ENCODE peak calls at places on chromosomes 2 and 18, in nine cellular contexts. S, K, V, I, M, W, P, N and E are unnamed samples.
A peak's percentile ranks its signal among the peaks of the same experiment; 100 is the strongest.

GRCh38 chr2:237723613-237724012 is 75.0 kb upstream of the RBM44 start:
- DNase-seq in S (no peak), K (peak; percentile 59), V (no peak), I (peak; percentile 92), M (peak; percentile 58), W (no peak), P (peak; percentile 66), N (peak; percentile 51), E (peak; percentile 67)

GRCh38 chr2:33142874-33143273 is 196.1 kb downstream of the LTBP1 start:
- DNase-seq in S (no peak), K (no peak), V (no peak), I (no peak), M (no peak), W (no peak), P (no peak), N (no peak), E (no peak)

GRCh38 chr2:127164761-127165538 is 55.1 kb downstream of the CYP27C1 start:
- DNase-seq in S (no peak), K (no peak), V (no peak), I (no peak), M (no peak), W (no peak), P (no peak), N (no peak), E (no peak)

GRCh38 chr2:222615320-222615719 is 40.6 kb downstream of the FARSB start:
- DNase-seq in S (no peak), K (no peak), V (no peak), I (no peak), M (no peak), W (no peak), P (no peak), N (no peak), E (no peak)

GRCh38 chr2:85695121-85695520 is 963 bp downstream of the GNLY start:
- DNase-seq in S (no peak), K (no peak), V (no peak), I (no peak), M (no peak), W (no peak), P (no peak), N (no peak), E (no peak)

GRCh38 chr2:128332091-128332634 is 13.5 kb upstream of the HS6ST1 start:
- DNase-seq in S (no peak), K (no peak), V (no peak), I (no peak), M (peak; percentile 38), W (no peak), P (no peak), N (no peak), E (no peak)

GRCh38 chr2:66432801-66433694 is 1.9 kb upstream of the MEIS1 start:
- DNase-seq in S (peak; percentile 94), K (peak; percentile 96), V (no peak), I (peak; percentile 96), M (peak; percentile 89), W (peak; percentile 95), P (peak; percentile 90), N (peak; percentile 93), E (peak; percentile 97)

GRCh38 chr2:57490746-57491145 is 555.9 kb upstream of the VRK2 start:
- DNase-seq in S (no peak), K (peak; percentile 6), V (no peak), I (no peak), M (no peak), W (no peak), P (no peak), N (no peak), E (peak; percentile 19)

GRCh38 chr18:74456409-74457042 is 582 bp downstream of the DIPK1C start:
- DNase-seq in S (no peak), K (no peak), V (peak; percentile 9), I (no peak), M (no peak), W (no peak), P (peak; percentile 42), N (no peak), E (no peak)

GRCh38 chr2:127560929-127561275 is 25.4 kb downstream of the MYO7B start:
- DNase-seq in S (no peak), K (peak; percentile 85), V (no peak), I (no peak), M (no peak), W (no peak), P (no peak), N (no peak), E (no peak)

GRCh38 chr2:223815884-223816570 is 21.4 kb downstream of the AP1S3 start:
- DNase-seq in S (no peak), K (peak; percentile 75), V (no peak), I (no peak), M (no peak), W (no peak), P (no peak), N (no peak), E (peak; percentile 25)

GRCh38 chr2:160224507-160224906 is 24.4 kb upstream of the ITGB6 start:
- DNase-seq in S (no peak), K (peak; percentile 33), V (no peak), I (no peak), M (no peak), W (no peak), P (no peak), N (no peak), E (no peak)

GRCh38 chr2:54572636-54573531 is 116.8 kb downstream of the SPTBN1 start:
- DNase-seq in S (no peak), K (peak; percentile 70), V (peak; percentile 56), I (peak; percentile 31), M (no peak), W (no peak), P (no peak), N (no peak), E (peak; percentile 68)

GRCh38 chr2:208359632-208359986 is 47.0 kb upstream of the PTH2R start:
- DNase-seq in S (no peak), K (no peak), V (no peak), I (peak; percentile 19), M (no peak), W (no peak), P (peak; percentile 27), N (no peak), E (no peak)

GRCh38 chr2:240585681-240586197 is 795 bp upstream of the CAPN10 start:
- DNase-seq in S (no peak), K (no peak), V (no peak), I (no peak), M (no peak), W (no peak), P (no peak), N (no peak), E (no peak)

GRCh38 chr2:169799555-169799954 is 884 bp downstream of the SSB start:
- DNase-seq in S (no peak), K (peak; percentile 38), V (no peak), I (no peak), M (no peak), W (no peak), P (no peak), N (no peak), E (peak; percentile 32)

GRCh38 chr2:100197643-100198153 is 55.3 kb upstream of the AFF3 start:
- DNase-seq in S (no peak), K (no peak), V (no peak), I (peak; percentile 77), M (no peak), W (peak; percentile 64), P (peak; percentile 58), N (peak; percentile 73), E (peak; percentile 96)

GRCh38 chr2:124079045-124079444 is 54.0 kb downstream of the CNTNAP5 start:
- DNase-seq in S (no peak), K (no peak), V (no peak), I (no peak), M (no peak), W (no peak), P (no peak), N (no peak), E (no peak)